ENCODE peak calls at places on chromosomes 7 and 10, in seven cellular contexts. Q is lower lobe of right lung, C is epithelial cell of esophagus, D is thoracic aorta, A is spleen, M is Peyer's patch, O is kidney epithelial cell. L is an unnamed sample.
A peak's percentile ranks its signal among the peaks of the same experiment; 100 is the strongest.

GRCh38 chr10:58810751-58811150 is 298.1 kb downstream of the BICC1 start:
- DNase-seq in Q (no peak), C (peak; percentile 19), D (no peak), A (no peak), M (no peak), O (no peak), L (no peak)

GRCh38 chr7:131107343-131108211 is 220.1 kb upstream of the MKLN1 start:
- DNase-seq in Q (peak; percentile 80), C (peak; percentile 56), D (peak; percentile 28), A (peak; percentile 94), M (peak; percentile 95), O (no peak), L (peak; percentile 81)

GRCh38 chr7:38512704-38513103 is 118.5 kb downstream of the AMPH start:
- DNase-seq in Q (no peak), C (peak; percentile 17), D (no peak), A (no peak), M (no peak), O (no peak), L (no peak)

GRCh38 chr7:15515201-15515777 is 46.5 kb downstream of the AGMO start:
- DNase-seq in Q (no peak), C (no peak), D (no peak), A (no peak), M (no peak), O (no peak), L (no peak)

GRCh38 chr10:18246967-18247366 is 106.7 kb downstream of the CACNB2 start:
- DNase-seq in Q (no peak), C (no peak), D (no peak), A (no peak), M (no peak), O (no peak), L (no peak)

GRCh38 chr7:14380881-14381280 is 391.4 kb upstream of the ETV1 start:
- DNase-seq in Q (no peak), C (peak; percentile 8), D (no peak), A (no peak), M (no peak), O (no peak), L (no peak)

GRCh38 chr10:1172256-1172975 is 116.2 kb downstream of the WDR37 start:
- DNase-seq in Q (no peak), C (no peak), D (no peak), A (no peak), M (peak; percentile 30), O (no peak), L (peak; percentile 0)

GRCh38 chr10:29131952-29132820 is 156.7 kb upstream of the LYZL1 start:
- DNase-seq in Q (no peak), C (no peak), D (no peak), A (no peak), M (no peak), O (no peak), L (no peak)

GRCh38 chr7:92641921-92642511 is 51.8 kb upstream of the FAM133B start:
- DNase-seq in Q (no peak), C (peak; percentile 83), D (no peak), A (no peak), M (no peak), O (peak; percentile 84), L (no peak)

GRCh38 chr7:157615101-157615817 is 278.5 kb downstream of the DNAJB6 start:
- DNase-seq in Q (no peak), C (no peak), D (no peak), A (no peak), M (peak; percentile 43), O (no peak), L (no peak)

GRCh38 chr10:98478430-98479222 is 31.9 kb upstream of the HPS1 start:
- DNase-seq in Q (no peak), C (no peak), D (no peak), A (no peak), M (no peak), O (no peak), L (no peak)

GRCh38 chr7:39749177-39749576 is 125.8 kb downstream of the RALA start:
- DNase-seq in Q (no peak), C (peak; percentile 21), D (no peak), A (no peak), M (no peak), O (no peak), L (no peak)

GRCh38 chr7:117459735-117460134 is 20.1 kb upstream of the CFTR start:
- DNase-seq in Q (no peak), C (no peak), D (no peak), A (no peak), M (no peak), O (no peak), L (no peak)

GRCh38 chr10:34697366-34698247 is 117.5 kb downstream of the PARD3 start:
- DNase-seq in Q (no peak), C (no peak), D (no peak), A (no peak), M (no peak), O (peak; percentile 81), L (no peak)

GRCh38 chr7:29812185-29812876 is 6.0 kb downstream of the WIPF3 start:
- DNase-seq in Q (no peak), C (no peak), D (no peak), A (no peak), M (no peak), O (no peak), L (no peak)

GRCh38 chr10:78688945-78689935 is 379.5 kb upstream of the ZMIZ1 start:
- DNase-seq in Q (no peak), C (no peak), D (peak; percentile 33), A (no peak), M (no peak), O (no peak), L (no peak)

GRCh38 chr10:78044699-78045098 is 11.0 kb downstream of the RPS24 start:
- DNase-seq in Q (no peak), C (no peak), D (no peak), A (no peak), M (no peak), O (no peak), L (no peak)

GRCh38 chr7:27177795-27178320 is 3.7 kb upstream of the HOXA10 start:
- DNase-seq in Q (no peak), C (no peak), D (no peak), A (peak; percentile 1), M (no peak), O (no peak), L (peak; percentile 12)

GRCh38 chr7:27178366-27178765 is 4.2 kb upstream of the HOXA10 start:
- DNase-seq in Q (no peak), C (no peak), D (no peak), A (peak; percentile 1), M (peak; percentile 40), O (no peak), L (peak; percentile 27)

GRCh38 chr7:27175626-27176342 is 1.7 kb upstream of the HOXA10 start:
- DNase-seq in Q (no peak), C (no peak), D (no peak), A (peak; percentile 57), M (peak; percentile 47), O (no peak), L (peak; percentile 67)

GRCh38 chr7:27176343-27176731 is 2.2 kb upstream of the HOXA10 start:
- DNase-seq in Q (peak; percentile 12), C (no peak), D (no peak), A (peak; percentile 15), M (peak; percentile 46), O (no peak), L (peak; percentile 44)

DNA sequence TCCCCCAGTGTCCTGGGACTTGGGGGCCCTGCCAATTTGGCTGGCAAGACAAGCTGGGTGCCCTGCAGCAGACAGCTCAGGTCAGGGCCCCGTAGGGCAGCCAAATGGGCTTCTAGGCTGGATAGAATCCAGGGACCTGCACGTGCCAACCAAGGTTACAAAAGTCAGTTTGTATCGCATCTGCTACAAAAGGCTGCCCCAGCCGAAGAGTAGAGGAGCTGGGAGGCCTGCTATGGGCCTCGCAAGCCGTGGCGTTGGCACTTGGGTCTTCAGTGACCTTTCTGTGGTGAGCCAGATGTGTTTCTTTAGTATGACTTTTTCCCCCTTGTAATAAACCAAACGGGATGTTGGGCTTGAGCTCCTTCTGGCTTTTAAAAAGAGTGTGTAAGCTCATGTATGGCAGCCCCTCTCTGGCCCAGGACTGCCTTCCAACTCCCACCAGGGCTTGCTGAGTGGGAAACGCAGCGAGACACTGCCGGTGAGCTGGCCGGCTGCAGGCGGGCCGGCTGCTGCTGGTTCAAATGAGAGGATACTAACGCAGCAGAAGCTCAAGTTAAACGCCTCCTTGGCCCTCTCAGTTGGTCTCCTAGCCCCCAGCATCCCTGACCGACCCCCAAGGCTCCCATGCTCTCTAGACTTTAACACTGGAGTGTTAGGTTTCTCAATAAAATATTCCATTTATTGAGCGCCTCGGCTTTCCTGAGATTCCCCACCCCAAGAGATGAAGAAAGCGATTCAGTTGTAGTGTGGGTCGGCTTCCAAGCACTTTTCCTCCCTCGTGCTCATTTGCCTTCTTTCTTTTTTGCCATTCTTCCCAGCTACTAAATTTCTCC is 3.1 kb upstream of the HOXA10 start:
- DNase-seq in Q (peak; percentile 34), C (no peak), D (no peak), A (peak; percentile 57), M (peak; percentile 50), O (no peak), L (peak; percentile 45)
- H3K4me3 ChIP-seq in Q (no peak overlapping the region), C (no peak overlapping the region), D (no peak overlapping the region), A (no peak overlapping the region), M (peak overlapping the region; percentile 33), O (peak overlapping the region; percentile 72), L (no peak overlapping the region)

GRCh38 chr10:3805791-3806381 is 20.9 kb upstream of the KLF6 start:
- DNase-seq in Q (no peak), C (peak; percentile 73), D (peak; percentile 60), A (peak; percentile 84), M (peak; percentile 84), O (no peak), L (no peak)
- H3K4me3 ChIP-seq in Q (no peak overlapping the region), C (no peak overlapping the region), D (peak overlapping the region; percentile 49), A (peak overlapping the region; percentile 1), M (peak overlapping the region; percentile 9), O (no peak overlapping the region), L (no peak overlapping the region)

GRCh38 chr7:102967798-102968197 is 55.0 kb downstream of the LRRC17 start:
- DNase-seq in Q (no peak), C (peak; percentile 30), D (no peak), A (no peak), M (no peak), O (no peak), L (no peak)

DNA sequence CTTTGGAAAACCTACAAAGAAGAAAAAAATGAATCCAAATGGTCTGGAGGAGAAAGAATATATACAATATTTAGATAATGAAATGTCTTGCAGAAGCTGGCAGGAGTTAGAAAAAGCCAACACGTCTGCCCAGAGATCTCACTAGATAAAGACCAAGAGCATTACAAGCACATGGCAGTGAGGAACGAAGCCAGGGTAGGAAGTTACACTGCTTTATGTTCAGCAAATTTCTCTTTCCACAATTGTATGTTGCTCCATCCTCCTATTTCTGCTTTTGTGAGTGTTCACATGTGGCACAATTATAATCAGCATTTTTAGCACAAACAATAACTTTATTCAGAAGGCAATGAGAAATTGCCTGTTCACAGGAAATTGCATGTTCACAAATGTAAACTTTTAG is 53.6 kb downstream of the LRRC17 start:
- DNase-seq in Q (no peak), C (no peak), D (no peak), A (no peak), M (no peak), O (no peak), L (no peak)
- H3K4me3 ChIP-seq in Q (no peak overlapping the region), C (no peak overlapping the region), D (no peak overlapping the region), A (no peak overlapping the region), M (no peak overlapping the region), O (no peak overlapping the region), L (no peak overlapping the region)

GRCh38 chr7:65269150-65269856 is 104.4 kb upstream of the ZNF92 start:
- DNase-seq in Q (peak; percentile 46), C (peak; percentile 12), D (no peak), A (no peak), M (peak; percentile 56), O (peak; percentile 51), L (peak; percentile 7)
- H3K4me3 ChIP-seq in Q (peak overlapping the region; percentile 31), C (peak overlapping the region; percentile 16), D (peak overlapping the region; percentile 62), A (peak overlapping the region; percentile 62), M (peak overlapping the region; percentile 21), O (peak overlapping the region; percentile 58), L (no peak overlapping the region)